ENCODE peak calls at places on chromosomes 6 and 20, in seven cellular contexts. U is NCI-H1694 treated with DMSO at 0.1 percent for 48 hours, Y is NCI-H510A treated with DMSO at 0.1 percent for 48 hours, L is AG08396, W is SIG-M5, I is GM03348, D is left cardiac atrium. B is an unnamed sample.

GRCh38 chr20:39025883-39026282 is 63.7 kb downstream of the DHX35 start:
- DNase-seq in U (no peak), I (no peak), D (no peak), L (no peak), Y (no peak), W (no peak), B (no peak)

GRCh38 chr6:9516207-9516606 is 898.7 kb downstream of the TFAP2A start:
- DNase-seq in U (no peak), D (no peak), Y (no peak), W (no peak), I (peak), L (peak), B (peak)

GRCh38 chr20:56945901-56946300 is 316.8 kb downstream of the TFAP2C start:
- DNase-seq in Y (no peak), L (no peak), U (no peak), D (no peak), I (no peak), W (no peak), B (no peak)

GRCh38 chr6:56699066-56699654 is 56.5 kb upstream of the DST start:
- DNase-seq in U (peak), Y (peak), I (peak), L (no peak), W (no peak), D (no peak), B (peak)

GRCh38 chr20:2314759-2315439 is 19.1 kb downstream of the TGM3 start:
- DNase-seq in I (peak), L (peak), Y (peak), W (peak), D (peak), U (no peak), B (no peak)

GRCh38 chr20:18971574-18971973 is 158.0 kb downstream of the SCP2D1 start:
- DNase-seq in D (no peak), W (no peak), L (no peak), I (no peak), U (no peak), Y (no peak), B (peak)

GRCh38 chr6:111427341-111428116 is 55.5 kb downstream of the REV3L start:
- DNase-seq in L (peak), Y (no peak), U (no peak), I (peak), W (peak), D (no peak), B (peak)

GRCh38 chr20:39775110-39775509 is 813.0 kb downstream of the DHX35 start:
- DNase-seq in W (no peak), I (peak), L (peak), Y (peak), D (peak), U (no peak), B (peak)

GRCh38 chr20:689947-690346 is 14.3 kb upstream of the SCRT2 start:
- DNase-seq in I (no peak), L (no peak), U (no peak), Y (no peak), D (no peak), W (no peak), B (no peak)

GRCh38 chr6:16420715-16421461 is 182.5 kb downstream of the GMPR start:
- DNase-seq in W (no peak), I (peak), D (no peak), L (peak), U (no peak), Y (no peak), B (peak)

GRCh38 chr20:43040427-43040826 is 149.3 kb downstream of the PTPRT start:
- DNase-seq in L (no peak), I (no peak), W (no peak), D (no peak), U (no peak), Y (no peak), B (no peak)

GRCh38 chr6:144285798-144286502 is 815 bp downstream of the UTRN start:
- DNase-seq in I (peak), L (peak), D (peak), U (no peak), W (no peak), Y (no peak), B (peak)

GRCh38 chr6:37819802-37820712 is 530 bp downstream of the ZFAND3 start:
- DNase-seq in D (peak), W (no peak), U (no peak), I (peak), Y (peak), L (peak), B (peak)

GRCh38 chr6:74368746-74369145 is 672.7 kb downstream of the CD109 start:
- DNase-seq in L (no peak), W (no peak), I (no peak), U (no peak), D (no peak), Y (no peak), B (no peak)

GRCh38 chr20:48722002-48722731 is 105.6 kb downstream of the PREX1 start:
- DNase-seq in Y (no peak), L (no peak), I (no peak), W (no peak), U (no peak), D (peak), B (no peak)

GRCh38 chr6:10441004-10441654 is 26.3 kb upstream of the TFAP2A start:
- DNase-seq in L (peak), U (no peak), I (peak), W (no peak), D (no peak), Y (no peak), B (peak)

GRCh38 chr20:53872561-53873248 is 197.7 kb downstream of the BCAS1 start:
- DNase-seq in D (no peak), L (no peak), W (no peak), I (no peak), U (peak), Y (no peak), B (peak)

GRCh38 chr6:53306819-53307347 is 41.9 kb downstream of the ELOVL5 start:
- DNase-seq in W (no peak), D (no peak), U (no peak), Y (no peak), L (peak), I (no peak), B (no peak)

GRCh38 chr6:70494833-70495232 is 71.9 kb upstream of the SDHAF4 start:
- DNase-seq in L (no peak), D (no peak), I (no peak), W (no peak), Y (no peak), U (no peak), B (no peak)

GRCh38 chr6:109456710-109457595 is 1.4 kb upstream of the MICAL1 start:
- DNase-seq in W (no peak), U (no peak), D (peak), I (peak), L (peak), Y (no peak), B (peak)

GRCh38 chr6:4914412-4915159 is 89.3 kb downstream of the RPP40 start:
- DNase-seq in L (peak), I (peak), W (no peak), U (no peak), D (no peak), Y (peak), B (peak)

GRCh38 chr20:51402201-51402600 is 140.3 kb downstream of the NFATC2 start:
- DNase-seq in I (no peak), U (no peak), W (no peak), L (peak), Y (no peak), D (no peak), B (no peak)

GRCh38 chr6:152185158-152185574 is 377.7 kb downstream of the ESR1 start:
- DNase-seq in U (no peak), I (no peak), L (no peak), Y (peak), W (no peak), D (no peak), B (peak)

GRCh38 chr6:137489410-137490371 is 4.5 kb downstream of the OLIG3 start:
- DNase-seq in I (no peak), U (no peak), L (no peak), Y (no peak), W (no peak), D (no peak), B (no peak)

GRCh38 chr20:57483287-57484050 is 41.5 kb downstream of the CTCFL start:
- DNase-seq in W (no peak), I (no peak), Y (no peak), D (no peak), U (no peak), L (no peak), B (peak)

GRCh38 chr6:30871592-30872183 is 12.6 kb upstream of the DDR1 start:
- DNase-seq in I (no peak), Y (no peak), L (no peak), U (no peak), D (no peak), W (no peak), B (no peak)

GRCh38 chr6:15431762-15432495 is 186.1 kb downstream of the JARID2 start:
- DNase-seq in W (no peak), L (no peak), I (peak), Y (no peak), U (no peak), D (no peak), B (no peak)

GRCh38 chr20:62697468-62697912 is 11.1 kb upstream of the NTSR1 start:
- DNase-seq in W (no peak), D (no peak), I (no peak), U (peak), L (no peak), Y (no peak), B (no peak)

GRCh38 chr20:25447671-25448070 is 40.2 kb downstream of the GINS1 start:
- DNase-seq in L (no peak), W (no peak), I (no peak), U (no peak), D (no peak), Y (no peak), B (no peak)

GRCh38 chr6:7431594-7432390 is 42.2 kb downstream of the RIOK1 start:
- DNase-seq in I (no peak), W (no peak), Y (peak), U (no peak), L (no peak), D (no peak), B (peak)

GRCh38 chr6:66526061-66526460 is 819.0 kb upstream of the EYS start:
- DNase-seq in I (peak), L (no peak), D (no peak), Y (no peak), U (no peak), W (no peak), B (no peak)

GRCh38 chr6:75135447-75135846 is 70.4 kb downstream of the COL12A1 start:
- DNase-seq in D (no peak), I (peak), Y (no peak), L (no peak), U (no peak), W (no peak), B (no peak)

GRCh38 chr20:25540273-25540672 is 45.1 kb downstream of the NINL start:
- DNase-seq in I (peak), Y (no peak), U (peak), L (peak), D (peak), W (no peak), B (no peak)

GRCh38 chr6:128202169-128202765 is 301.4 kb upstream of the THEMIS start:
- DNase-seq in Y (no peak), I (no peak), U (no peak), W (no peak), L (no peak), D (no peak), B (peak)

GRCh38 chr6:32967151-32968091 is 973 bp upstream of the BRD2 start:
- DNase-seq in Y (peak), L (no peak), W (no peak), U (peak), I (no peak), D (no peak), B (peak)

GRCh38 chr6:151493495-151494234 is at the start of gene CCDC170:
- DNase-seq in I (peak), L (peak), Y (peak), W (no peak), D (peak), U (no peak), B (peak)

GRCh38 chr20:40176442-40176841 is 512.6 kb downstream of the MAFB start:
- DNase-seq in I (no peak), D (no peak), W (no peak), U (no peak), Y (no peak), L (no peak), B (no peak)

GRCh38 chr20:61932199-61932592 is 133.5 kb downstream of the TAF4 start:
- DNase-seq in L (no peak), D (peak), I (no peak), U (no peak), W (no peak), Y (no peak), B (peak)

GRCh38 chr6:7960141-7960540 is 49.6 kb upstream of the TXNDC5 start:
- DNase-seq in Y (no peak), D (no peak), U (no peak), L (no peak), W (no peak), I (no peak), B (no peak)

B was measured in osteoblast.